ENCODE peak calls at places on chromosomes 1 and 21, in seven cellular contexts. Y is H9; I is OCI-LY7; T is fibroblast of pulmonary artery; H is MM.1S; S is T-helper 1 cell; A is CD8-positive, alpha-beta memory T cell. O is an unnamed sample.

GRCh38 chr1:11550664-11551283 is 71.8 kb downstream of the DISP3 start:
- DNase-seq in A (no peak), I (peak), S (no peak), Y (peak), T (peak), H (peak), O (peak)

GRCh38 chr1:41957568-41957967 is 38.8 kb upstream of the HIVEP3 start:
- DNase-seq in Y (no peak), T (peak), I (no peak), A (no peak), H (no peak), S (no peak), O (no peak)

GRCh38 chr1:227919916-227920315 is 27.8 kb downstream of the WNT9A start:
- DNase-seq in Y (peak), S (no peak), A (no peak), I (no peak), H (no peak), T (no peak), O (no peak)

GRCh38 chr1:231702321-231702720 is 75.7 kb downstream of the DISC1 start:
- DNase-seq in H (no peak), I (no peak), Y (no peak), S (no peak), T (peak), A (no peak), O (no peak)

GRCh38 chr21:39562791-39563770 is 49.7 kb upstream of the B3GALT5 start:
- DNase-seq in A (no peak), S (no peak), H (no peak), I (no peak), T (no peak), Y (no peak), O (no peak)

GRCh38 chr1:61064673-61065072 is 17.7 kb upstream of the NFIA start:
- DNase-seq in H (no peak), I (no peak), Y (no peak), A (no peak), S (no peak), T (no peak), O (no peak)

GRCh38 chr1:35264035-35264434 is 4.5 kb upstream of the ZMYM4 start:
- DNase-seq in S (no peak), Y (no peak), T (no peak), A (no peak), H (peak), I (no peak), O (no peak)

GRCh38 chr1:43450251-43451070 is 3.3 kb downstream of the HYI start:
- DNase-seq in S (no peak), H (no peak), A (no peak), Y (peak), T (no peak), I (no peak), O (no peak)

GRCh38 chr1:43841511-43841910 is 92.1 kb upstream of the ARTN start:
- DNase-seq in T (no peak), S (no peak), Y (no peak), H (no peak), A (no peak), I (no peak), O (no peak)

GRCh38 chr1:108590436-108590835 is 30.5 kb downstream of the EEIG2 start:
- DNase-seq in S (no peak), A (no peak), Y (no peak), I (no peak), T (peak), H (no peak), O (no peak)

GRCh38 chr1:153627797-153628626 is at the start of gene S100A1:
- DNase-seq in I (no peak), T (no peak), Y (no peak), H (no peak), S (no peak), A (no peak), O (no peak)